ENCODE peak calls at places on chromosome 14, in six cellular contexts. C, N, G, P, F and L are unnamed samples.

GRCh38 chr14:32171469-32171868 is 30.4 kb upstream of the RNU6-7 start:
- DNase-seq in C (no peak), N (no peak), G (no peak), P (no peak), F (no peak), L (no peak)

GRCh38 chr14:29953501-29953900 is 25.9 kb upstream of the PRKD1 start:
- DNase-seq in C (no peak), N (no peak), G (no peak), P (no peak), F (no peak), L (no peak)

GRCh38 chr14:53954551-53955233 is 1.9 kb downstream of the BMP4 start:
- DNase-seq in C (no peak), N (peak), G (no peak), P (no peak), F (no peak), L (peak)

GRCh38 chr14:78836777-78837176 is 666.6 kb downstream of the NRXN3 start:
- DNase-seq in C (peak), N (peak), G (peak), P (peak), F (peak), L (peak)

GRCh38 chr14:63276492-63277342 is 42.0 kb downstream of the GPHB5 start:
- DNase-seq in C (peak), N (no peak), G (peak), P (peak), F (no peak), L (peak)

GRCh38 chr14:76762617-76763361 is 1.5 kb downstream of the VASH1 start:
- DNase-seq in C (no peak), N (peak), G (no peak), P (no peak), F (no peak), L (no peak)

GRCh38 chr14:80930836-80931389 is 10.6 kb downstream of the CEP128 start:
- DNase-seq in C (no peak), N (no peak), G (no peak), P (no peak), F (peak), L (no peak)

GRCh38 chr14:94309721-94310120 is 13.4 kb downstream of the SERPINA6 start:
- DNase-seq in C (no peak), N (no peak), G (no peak), P (no peak), F (no peak), L (no peak)

GRCh38 chr14:37056473-37056872 is 115.9 kb downstream of the SLC25A21 start:
- DNase-seq in C (no peak), N (no peak), G (no peak), P (peak), F (no peak), L (no peak)

GRCh38 chr14:96053600-96054381 is 14.6 kb downstream of the C14orf132 start:
- DNase-seq in C (no peak), N (peak), G (peak), P (no peak), F (no peak), L (no peak)

GRCh38 chr14:89033756-89034155 is 209.3 kb downstream of the TTC8 start:
- DNase-seq in C (no peak), N (no peak), G (no peak), P (no peak), F (no peak), L (peak)

GRCh38 chr14:78701246-78701645 is 531.1 kb downstream of the NRXN3 start:
- DNase-seq in C (no peak), N (no peak), G (no peak), P (no peak), F (no peak), L (no peak)

GRCh38 chr14:59249029-59249428 is 60.6 kb downstream of the DAAM1 start:
- DNase-seq in C (no peak), N (no peak), G (no peak), P (no peak), F (no peak), L (peak)

GRCh38 chr14:104687601-104688504 is 1.6 kb upstream of the INF2 start:
- DNase-seq in C (peak), N (no peak), G (no peak), P (no peak), F (no peak), L (peak)

GRCh38 chr14:70888681-70889175 is 18.5 kb upstream of the PCNX1 start:
- DNase-seq in C (no peak), N (no peak), G (no peak), P (no peak), F (no peak), L (no peak)

GRCh38 chr14:102481791-102482238 is 27.8 kb downstream of the ANKRD9 start:
- DNase-seq in C (peak), N (no peak), G (no peak), P (no peak), F (no peak), L (peak)

GRCh38 chr14:68508581-68508980 is 284.3 kb downstream of the ZFP36L1 start:
- DNase-seq in C (no peak), N (peak), G (no peak), P (no peak), F (no peak), L (no peak)
- TF ChIP-seq JUND in C (no peak), N (no peak), G (no peak), P (no peak), F (no peak), L (no peak)

GRCh38 chr14:52791204-52792096 is at the start of gene GNPNAT1:
- DNase-seq in C (peak), N (peak), G (peak), P (peak), F (peak), L (peak)
- TF ChIP-seq JUND in C (peak), N (no peak), G (peak), P (no peak), F (no peak), L (no peak)

GRCh38 chr14:97218336-97218712 is 421.1 kb downstream of the VRK1 start:
- DNase-seq in C (no peak), N (no peak), G (no peak), P (no peak), F (no peak), L (no peak)

GRCh38 chr14:97217094-97217885 is 420.1 kb downstream of the VRK1 start:
- DNase-seq in C (no peak), N (no peak), G (no peak), P (no peak), F (no peak), L (no peak)

GRCh38 chr14:97221572-97221971 is 424.4 kb downstream of the VRK1 start:
- DNase-seq in C (no peak), N (no peak), G (no peak), P (no peak), F (no peak), L (no peak)

GRCh38 chr14:97219356-97220017 is 422.3 kb downstream of the VRK1 start:
- DNase-seq in C (no peak), N (peak), G (peak), P (no peak), F (no peak), L (no peak)

DNA sequence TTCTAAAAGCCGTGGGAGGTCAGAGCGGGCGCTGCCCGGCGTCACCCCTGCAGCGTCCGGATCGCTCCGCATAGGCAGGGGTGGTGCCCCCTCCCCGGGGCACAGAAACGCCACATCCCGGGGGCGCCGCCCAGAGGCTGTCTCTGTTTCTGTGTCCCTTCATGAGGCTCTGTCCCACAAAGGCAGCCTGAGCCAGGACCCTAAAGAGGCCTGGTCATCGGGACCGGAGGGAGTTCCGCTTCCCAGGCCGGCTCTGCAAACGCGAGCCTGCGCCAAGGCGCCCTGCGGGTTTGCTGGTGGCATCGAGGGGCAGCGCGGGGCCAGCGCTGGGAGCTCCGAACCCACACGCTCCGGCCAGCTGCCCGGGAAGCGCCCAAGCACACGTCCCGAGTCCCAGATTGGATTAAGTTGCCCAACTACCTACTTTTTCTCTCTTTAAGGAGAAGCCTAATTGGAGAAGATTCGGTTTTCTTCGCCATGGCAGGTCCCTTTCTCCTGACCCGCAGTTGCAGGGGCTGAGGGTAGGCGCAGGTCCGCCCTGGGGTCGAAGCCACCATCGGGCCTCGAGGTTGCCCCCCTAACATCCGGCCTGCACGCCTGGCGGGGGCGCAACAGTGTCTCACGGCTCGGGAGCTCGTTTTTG is 421.7 kb downstream of the VRK1 start:
- DNase-seq in C (no peak), N (peak), G (peak), P (no peak), F (no peak), L (no peak)
- TF ChIP-seq JUND in C (no peak), N (no peak), G (no peak), P (no peak), F (no peak), L (no peak)

GRCh38 chr14:105865266-105865903 is 339.0 kb downstream of the TMEM121 start:
- DNase-seq in C (no peak), N (no peak), G (no peak), P (no peak), F (no peak), L (no peak)
- TF ChIP-seq JUND in C (no peak), N (no peak), G (no peak), P (no peak), F (no peak), L (no peak)

GRCh38 chr14:24818054-24818822 is 184.2 kb upstream of the GZMB start:
- DNase-seq in C (no peak), N (no peak), G (no peak), P (peak), F (no peak), L (no peak)
- TF ChIP-seq JUND in C (no peak), N (no peak), G (no peak), P (no peak), F (no peak), L (no peak)

GRCh38 chr14:34711808-34712712 is 2.3 kb downstream of the CFL2 start:
- DNase-seq in C (no peak), N (no peak), G (no peak), P (no peak), F (no peak), L (no peak)

GRCh38 chr14:34715108-34715863 is 893 bp upstream of the CFL2 start:
- DNase-seq in C (no peak), N (no peak), G (no peak), P (no peak), F (no peak), L (no peak)

GRCh38 chr14:34713122-34713680 is 1.2 kb downstream of the CFL2 start:
- DNase-seq in C (no peak), N (no peak), G (no peak), P (no peak), F (no peak), L (no peak)

GRCh38 chr14:34713681-34714319 is 593 bp downstream of the CFL2 start:
- DNase-seq in C (no peak), N (no peak), G (no peak), P (peak), F (no peak), L (peak)

GRCh38 chr14:34714320-34715107 is at the start of gene CFL2:
- DNase-seq in C (peak), N (peak), G (peak), P (peak), F (no peak), L (peak)
- TF ChIP-seq JUND in C (no peak), N (no peak), G (no peak), P (no peak), F (no peak), L (no peak)

DNA sequence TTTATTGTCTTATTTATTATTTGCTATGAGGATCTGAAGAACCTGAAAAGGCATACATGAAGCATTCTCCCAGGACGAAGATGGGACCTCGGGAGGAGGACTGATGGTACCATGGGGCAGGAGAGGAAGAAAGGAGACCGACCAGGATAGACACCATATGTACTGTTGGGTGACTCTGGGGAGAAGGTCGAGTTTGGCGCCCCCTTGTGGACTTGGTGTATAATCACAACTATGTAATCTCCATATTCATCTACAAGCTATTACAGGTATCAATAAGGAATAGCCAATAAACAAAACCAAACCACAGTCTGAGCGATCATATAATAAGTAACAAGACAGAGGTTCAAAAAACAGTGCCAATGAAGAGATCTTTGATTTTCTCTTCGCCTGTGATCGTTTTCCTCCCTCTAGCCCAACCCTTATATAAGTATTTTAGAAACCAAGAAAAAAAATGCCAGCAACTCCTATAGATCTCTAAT is 139.1 kb downstream of the SPTSSA start:
- DNase-seq in C (peak), N (peak), G (peak), P (peak), F (no peak), L (peak)
- TF ChIP-seq JUND in C (no peak), N (no peak), G (no peak), P (no peak), F (no peak), L (no peak)

GRCh38 chr14:99609245-99610117 is 5.5 kb upstream of the CCDC85C start:
- DNase-seq in C (no peak), N (no peak), G (no peak), P (no peak), F (no peak), L (no peak)
- TF ChIP-seq JUND in C (no peak), N (no peak), G (no peak), P (no peak), F (no peak), L (no peak)

DNA sequence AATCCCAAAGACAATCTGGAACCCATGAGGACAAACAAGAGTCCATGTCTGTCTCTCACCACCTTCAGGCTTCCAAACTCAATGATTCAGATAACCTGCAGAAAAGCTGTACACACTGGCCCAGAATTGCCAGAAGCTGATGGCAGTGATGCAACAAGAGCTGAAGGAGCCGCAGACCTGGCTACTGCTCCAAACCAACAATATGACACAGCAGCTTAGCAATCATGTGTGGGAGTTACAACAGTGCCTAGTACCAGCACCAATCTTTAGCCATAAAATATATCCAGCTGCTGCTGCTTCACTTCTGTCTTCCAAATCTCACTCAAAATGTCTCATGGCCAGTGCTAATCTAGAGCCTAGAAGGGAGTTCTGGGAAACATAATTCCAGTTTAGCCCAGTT is 22.0 kb downstream of the RPS6KA5 start:
- DNase-seq in C (no peak), N (no peak), G (no peak), P (peak), F (no peak), L (no peak)
- TF ChIP-seq JUND in C (no peak), N (no peak), G (no peak), P (no peak), F (no peak), L (no peak)

GRCh38 chr14:73432124-73432523 is 26.2 kb downstream of the NUMB start:
- DNase-seq in C (no peak), N (no peak), G (no peak), P (no peak), F (no peak), L (no peak)
- TF ChIP-seq JUND in C (no peak), N (no peak), G (no peak), P (no peak), F (no peak), L (no peak)